ENCODE peak calls at places on chromosomes 7 and 10, in eight cellular contexts. One of them, this sample, is unnamed. For H3K4me1 and H3K36me3, the result is how much of the 10 kb centered on the place peaks cover.

GRCh38 chr10:118776033-118776432 is 21.3 kb upstream of the CACUL1 start:
- DNase-seq in HCT116: no peak
- DNase-seq in IMR-90: no peak
- DNase-seq in upper lobe of left lung: no peak
- DNase-seq in left lung: no peak
- DNase-seq in sigmoid colon: no peak
- DNase-seq in lung: no peak
- DNase-seq in hepatocyte: no peak
- DNase-seq in this sample: no peak

GRCh38 chr7:140176271-140176701 is 497 bp downstream of the KDM7A start:
- DNase-seq in HCT116: no peak
- DNase-seq in hepatocyte: peak
- DNase-seq in sigmoid colon: no peak
- DNase-seq in IMR-90: no peak
- DNase-seq in lung: no peak
- DNase-seq in upper lobe of left lung: no peak
- DNase-seq in left lung: no peak
- DNase-seq in this sample: no peak

GRCh38 chr7:98996162-98996552 is 117.8 kb downstream of the TRRAP start:
- DNase-seq in left lung: no peak
- DNase-seq in IMR-90: no peak
- DNase-seq in upper lobe of left lung: peak
- DNase-seq in hepatocyte: no peak
- DNase-seq in HCT116: no peak
- DNase-seq in sigmoid colon: no peak
- DNase-seq in lung: no peak
- DNase-seq in this sample: no peak

GRCh38 chr7:123492485-123492884 is 41.9 kb downstream of the IQUB start:
- DNase-seq in HCT116: no peak
- DNase-seq in sigmoid colon: no peak
- DNase-seq in hepatocyte: no peak
- DNase-seq in lung: no peak
- DNase-seq in IMR-90: no peak
- DNase-seq in upper lobe of left lung: no peak
- DNase-seq in left lung: no peak
- DNase-seq in this sample: no peak

GRCh38 chr7:117118579-117119180 is 165.4 kb downstream of the ST7 start:
- DNase-seq in hepatocyte: no peak
- DNase-seq in lung: no peak
- DNase-seq in HCT116: no peak
- DNase-seq in left lung: no peak
- DNase-seq in IMR-90: no peak
- DNase-seq in upper lobe of left lung: no peak
- DNase-seq in sigmoid colon: no peak
- DNase-seq in this sample: no peak

GRCh38 chr7:143049380-143049779 is 2.8 kb upstream of the OR6V1 start:
- DNase-seq in HCT116: no peak
- DNase-seq in upper lobe of left lung: no peak
- DNase-seq in hepatocyte: no peak
- DNase-seq in sigmoid colon: no peak
- DNase-seq in left lung: no peak
- DNase-seq in IMR-90: no peak
- DNase-seq in lung: no peak
- DNase-seq in this sample: no peak

GRCh38 chr10:91190388-91190870 is 30.0 kb upstream of the PCGF5 start:
- DNase-seq in HCT116: no peak
- DNase-seq in upper lobe of left lung: no peak
- DNase-seq in sigmoid colon: no peak
- DNase-seq in left lung: no peak
- DNase-seq in lung: no peak
- DNase-seq in IMR-90: peak
- DNase-seq in hepatocyte: no peak
- DNase-seq in this sample: no peak

GRCh38 chr10:129375912-129376311 is 91.1 kb upstream of the MGMT start:
- DNase-seq in upper lobe of left lung: no peak
- DNase-seq in lung: no peak
- DNase-seq in hepatocyte: no peak
- DNase-seq in HCT116: no peak
- DNase-seq in IMR-90: no peak
- DNase-seq in left lung: no peak
- DNase-seq in sigmoid colon: no peak
- DNase-seq in this sample: no peak

GRCh38 chr7:12297709-12298108 is 86.6 kb downstream of the TMEM106B start:
- DNase-seq in left lung: no peak
- DNase-seq in HCT116: peak
- DNase-seq in upper lobe of left lung: no peak
- DNase-seq in IMR-90: no peak
- DNase-seq in hepatocyte: peak
- DNase-seq in sigmoid colon: no peak
- DNase-seq in lung: no peak
- DNase-seq in this sample: no peak

GRCh38 chr7:115511330-115511729 is 519.2 kb downstream of the TFEC start:
- DNase-seq in sigmoid colon: no peak
- DNase-seq in lung: no peak
- DNase-seq in HCT116: no peak
- DNase-seq in upper lobe of left lung: no peak
- DNase-seq in IMR-90: no peak
- DNase-seq in left lung: no peak
- DNase-seq in hepatocyte: no peak
- DNase-seq in this sample: no peak

GRCh38 chr10:118962159-118962863 is 67.2 kb upstream of the NANOS1 start:
- DNase-seq in left lung: no peak
- DNase-seq in sigmoid colon: no peak
- DNase-seq in upper lobe of left lung: no peak
- DNase-seq in IMR-90: no peak
- DNase-seq in hepatocyte: no peak
- DNase-seq in lung: no peak
- DNase-seq in HCT116: no peak
- DNase-seq in this sample: no peak

GRCh38 chr7:157047148-157047547 is 36.7 kb upstream of the MNX1 start:
- DNase-seq in left lung: no peak
- DNase-seq in IMR-90: no peak
- DNase-seq in sigmoid colon: no peak
- DNase-seq in HCT116: no peak
- DNase-seq in upper lobe of left lung: no peak
- DNase-seq in hepatocyte: no peak
- DNase-seq in lung: no peak
- DNase-seq in this sample: no peak

DNA sequence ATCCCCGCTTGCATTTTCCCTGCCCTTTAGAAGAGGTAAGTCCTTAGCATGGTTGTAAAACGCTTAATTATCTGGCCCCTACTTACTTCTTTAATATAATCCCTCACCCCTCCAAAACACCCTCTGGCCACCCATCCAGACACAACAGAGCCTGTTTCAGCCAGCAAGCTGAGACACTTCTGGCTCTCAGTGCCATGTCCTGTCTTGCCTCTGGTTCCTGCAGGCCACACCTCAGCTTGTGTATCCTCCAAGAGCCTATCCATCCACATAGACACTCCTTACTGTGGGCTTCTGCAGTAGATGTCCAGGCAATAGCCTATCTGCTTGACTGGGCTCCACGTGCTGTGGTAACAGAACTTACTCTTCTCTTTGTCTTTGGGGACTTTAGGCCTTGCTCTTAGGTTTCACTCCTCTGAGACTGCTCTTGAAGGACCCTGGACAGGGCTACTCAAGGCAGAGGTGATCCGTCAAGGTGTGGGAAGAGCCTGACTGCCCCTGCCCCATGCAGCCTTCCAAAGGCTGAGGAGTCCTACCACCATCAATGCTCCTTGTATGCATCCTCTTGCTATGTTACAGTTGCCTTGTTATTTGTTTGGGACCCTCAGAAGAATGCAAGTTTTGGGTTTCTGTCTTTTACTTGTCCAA is 149.9 kb downstream of the CHN2 start:
- DNase-seq in lung: no peak
- DNase-seq in sigmoid colon: no peak
- DNase-seq in hepatocyte: no peak
- DNase-seq in HCT116: no peak
- DNase-seq in IMR-90: no peak
- DNase-seq in left lung: no peak
- DNase-seq in upper lobe of left lung: no peak
- DNase-seq in this sample: no peak
- H3K4me1 ChIP-seq in lung: under half
- H3K4me1 ChIP-seq in sigmoid colon: under half
- H3K4me1 ChIP-seq in hepatocyte: under half
- H3K4me1 ChIP-seq in HCT116: under half
- H3K4me1 ChIP-seq in IMR-90: under half
- H3K4me1 ChIP-seq in left lung: under half
- H3K4me1 ChIP-seq in upper lobe of left lung: under half
- H3K4me1 ChIP-seq in this sample: under half

DNA sequence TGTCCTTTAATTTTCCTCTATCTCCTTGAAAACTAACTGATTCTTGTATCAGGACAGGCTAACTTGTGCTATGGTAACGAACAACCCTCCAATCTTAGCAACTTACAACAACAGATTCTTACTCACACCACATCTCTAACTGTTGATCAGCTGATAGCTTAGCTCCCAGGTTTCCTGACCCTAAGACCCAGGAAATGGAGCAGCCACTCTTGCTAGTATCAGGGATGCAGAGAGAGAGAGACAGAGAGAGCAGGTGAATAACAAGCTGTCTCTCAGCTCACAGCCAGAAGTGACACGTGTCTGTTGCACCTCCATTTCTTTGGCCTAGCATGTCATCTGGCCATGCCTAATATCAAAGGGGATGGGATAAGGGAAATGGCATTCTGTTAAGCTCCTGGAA is 1289.0 kb upstream of the AUTS2 start:
- DNase-seq in sigmoid colon: no peak
- DNase-seq in HCT116: no peak
- DNase-seq in left lung: no peak
- DNase-seq in hepatocyte: no peak
- DNase-seq in upper lobe of left lung: no peak
- DNase-seq in IMR-90: no peak
- DNase-seq in lung: no peak
- DNase-seq in this sample: no peak
- H3K36me3 ChIP-seq in sigmoid colon: under half
- H3K36me3 ChIP-seq in HCT116: under half
- H3K36me3 ChIP-seq in left lung: under half
- H3K36me3 ChIP-seq in hepatocyte: under half
- H3K36me3 ChIP-seq in upper lobe of left lung: under half
- H3K36me3 ChIP-seq in IMR-90: under half
- H3K36me3 ChIP-seq in lung: under half
- H3K36me3 ChIP-seq in this sample: under half

GRCh38 chr7:47379629-47380324 is 202.1 kb downstream of the TNS3 start:
- DNase-seq in lung: peak
- DNase-seq in sigmoid colon: peak
- DNase-seq in HCT116: peak
- DNase-seq in hepatocyte: peak
- DNase-seq in IMR-90: peak
- DNase-seq in upper lobe of left lung: peak
- DNase-seq in left lung: peak
- DNase-seq in this sample: peak

GRCh38 chr7:47381132-47381495 is 200.8 kb downstream of the TNS3 start:
- DNase-seq in left lung: no peak
- DNase-seq in upper lobe of left lung: no peak
- DNase-seq in HCT116: no peak
- DNase-seq in IMR-90: no peak
- DNase-seq in hepatocyte: no peak
- DNase-seq in sigmoid colon: peak
- DNase-seq in lung: no peak
- DNase-seq in this sample: no peak

GRCh38 chr7:47378728-47379395 is 203.0 kb downstream of the TNS3 start:
- DNase-seq in upper lobe of left lung: no peak
- DNase-seq in left lung: no peak
- DNase-seq in hepatocyte: no peak
- DNase-seq in HCT116: no peak
- DNase-seq in lung: no peak
- DNase-seq in IMR-90: no peak
- DNase-seq in sigmoid colon: peak
- DNase-seq in this sample: no peak

GRCh38 chr7:47382200-47382599 is 199.7 kb downstream of the TNS3 start:
- DNase-seq in hepatocyte: no peak
- DNase-seq in IMR-90: no peak
- DNase-seq in lung: no peak
- DNase-seq in sigmoid colon: peak
- DNase-seq in HCT116: no peak
- DNase-seq in left lung: no peak
- DNase-seq in upper lobe of left lung: no peak
- DNase-seq in this sample: no peak

DNA sequence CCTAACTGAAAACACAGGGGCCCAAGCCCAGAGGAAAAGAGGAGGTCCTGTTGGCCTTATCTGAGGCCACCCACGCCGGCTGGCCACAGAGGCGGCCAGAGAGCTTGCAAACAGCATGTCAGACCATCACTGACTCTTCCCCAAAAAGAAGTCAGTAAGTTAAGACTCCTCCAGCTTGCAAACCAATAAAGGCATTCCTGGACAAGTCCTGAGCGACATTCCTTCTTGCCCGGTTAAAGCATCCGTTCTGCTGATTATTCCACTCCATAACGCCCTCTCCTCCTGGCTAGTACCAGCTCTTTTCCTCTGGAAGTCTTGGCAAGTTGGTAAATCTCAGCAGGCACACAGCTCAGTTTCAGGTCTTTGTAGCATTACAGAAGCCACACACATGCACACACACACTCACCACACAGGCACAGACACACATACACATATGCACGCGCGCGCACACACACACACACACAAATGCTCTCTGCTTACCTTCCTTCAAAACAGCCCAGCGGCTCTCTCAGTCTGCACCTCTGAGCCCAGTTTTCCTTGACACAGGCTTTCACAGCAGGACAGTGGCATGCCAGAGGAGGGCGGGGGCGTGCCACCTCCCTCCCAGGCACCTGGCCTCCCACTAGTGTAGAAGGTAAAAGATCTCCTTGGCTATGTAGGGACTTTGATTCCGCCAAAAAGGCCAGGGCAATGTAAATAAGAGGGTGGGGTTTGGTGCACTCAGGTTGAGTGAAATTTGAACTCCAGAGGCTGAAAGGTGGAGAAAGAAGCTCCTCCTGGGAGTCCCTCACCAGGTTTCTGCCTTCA is 201.4 kb downstream of the TNS3 start:
- DNase-seq in HCT116: no peak
- DNase-seq in IMR-90: peak
- DNase-seq in upper lobe of left lung: no peak
- DNase-seq in lung: peak
- DNase-seq in left lung: no peak
- DNase-seq in sigmoid colon: peak
- DNase-seq in hepatocyte: peak
- DNase-seq in this sample: no peak
- H3K4me1 ChIP-seq in HCT116: under half
- H3K4me1 ChIP-seq in IMR-90: under half
- H3K4me1 ChIP-seq in upper lobe of left lung: under half
- H3K4me1 ChIP-seq in lung: under half
- H3K4me1 ChIP-seq in left lung: under half
- H3K4me1 ChIP-seq in sigmoid colon: under half
- H3K4me1 ChIP-seq in hepatocyte: under half
- H3K4me1 ChIP-seq in this sample: under half

GRCh38 chr10:96532523-96532922 is 18.8 kb upstream of the TLL2 start:
- DNase-seq in left lung: no peak
- DNase-seq in upper lobe of left lung: no peak
- DNase-seq in IMR-90: peak
- DNase-seq in sigmoid colon: no peak
- DNase-seq in hepatocyte: no peak
- DNase-seq in HCT116: no peak
- DNase-seq in lung: no peak
- DNase-seq in this sample: peak

GRCh38 chr10:96524745-96525144 is 11.0 kb upstream of the TLL2 start:
- DNase-seq in HCT116: no peak
- DNase-seq in left lung: no peak
- DNase-seq in hepatocyte: no peak
- DNase-seq in lung: no peak
- DNase-seq in upper lobe of left lung: no peak
- DNase-seq in sigmoid colon: no peak
- DNase-seq in IMR-90: no peak
- DNase-seq in this sample: no peak

GRCh38 chr10:96529634-96530279 is 16.0 kb upstream of the TLL2 start:
- DNase-seq in left lung: no peak
- DNase-seq in hepatocyte: no peak
- DNase-seq in sigmoid colon: no peak
- DNase-seq in IMR-90: no peak
- DNase-seq in HCT116: no peak
- DNase-seq in lung: no peak
- DNase-seq in upper lobe of left lung: no peak
- DNase-seq in this sample: no peak
- H3K36me3 ChIP-seq in left lung: half or more
- H3K36me3 ChIP-seq in hepatocyte: under half
- H3K36me3 ChIP-seq in sigmoid colon: half or more
- H3K36me3 ChIP-seq in IMR-90: under half
- H3K36me3 ChIP-seq in HCT116: under half
- H3K36me3 ChIP-seq in lung: under half
- H3K36me3 ChIP-seq in upper lobe of left lung: under half
- H3K36me3 ChIP-seq in this sample: under half